ENCODE peak calls at places on chromosome 16, in eight cellular contexts. A is HepG2; S is HCT116; M is upper lobe of left lung; P is stomach; Y is upper lobe of right lung; N is tibial artery; U is CD4-positive, CD25-positive, alpha-beta regulatory T cell. I is an unnamed sample. For H3K4me1 and H3K27me3, the result is how much of the 10 kb centered on the place peaks cover.

GRCh38 chr16:87002717-87003413 is 314.3 kb downstream of the C16orf95 start:
- DNase-seq in Y (no peak), N (peak), M (no peak), A (no peak), U (no peak), P (no peak), S (no peak), I (peak)

GRCh38 chr16:56921571-56921970 is 10.4 kb upstream of the HERPUD1 start:
- DNase-seq in Y (no peak), P (no peak), A (no peak), N (peak), M (no peak), S (no peak), U (no peak), I (no peak)

GRCh38 chr16:17408955-17409441 is 61.8 kb downstream of the XYLT1 start:
- DNase-seq in Y (no peak), S (no peak), N (no peak), U (no peak), M (no peak), A (no peak), P (no peak), I (no peak)

GRCh38 chr16:4175849-4176248 is 59.6 kb upstream of the ADCY9 start:
- DNase-seq in S (no peak), N (no peak), U (no peak), M (no peak), Y (no peak), A (no peak), P (no peak), I (no peak)

GRCh38 chr16:84569382-84569987 is 48.4 kb downstream of the COTL1 start:
- DNase-seq in U (no peak), P (peak), A (no peak), Y (no peak), N (no peak), M (no peak), S (no peak), I (no peak)

GRCh38 chr16:54178491-54178976 is 108.1 kb downstream of the IRX3 start:
- DNase-seq in S (no peak), A (no peak), N (no peak), U (no peak), Y (no peak), P (no peak), M (no peak), I (no peak)

GRCh38 chr16:14399397-14400284 is 230.4 kb downstream of the PARN start:
- DNase-seq in P (no peak), S (peak), A (peak), Y (no peak), N (peak), M (no peak), U (no peak), I (peak)

GRCh38 chr16:64823676-64824075 is 298.2 kb downstream of the CDH11 start:
- DNase-seq in P (no peak), S (no peak), M (no peak), U (no peak), N (no peak), A (no peak), Y (no peak), I (no peak)

GRCh38 chr16:21276090-21276489 is 2.0 kb downstream of the CRYM start:
- DNase-seq in M (no peak), U (no peak), S (no peak), N (no peak), P (no peak), A (no peak), Y (no peak), I (no peak)

GRCh38 chr16:28218109-28218508 is 6.3 kb upstream of the XPO6 start:
- DNase-seq in Y (no peak), A (peak), S (peak), P (peak), M (peak), U (peak), N (no peak), I (peak)

GRCh38 chr16:55250641-55251550 is 73.1 kb upstream of the IRX6 start:
- DNase-seq in S (no peak), Y (no peak), U (no peak), N (no peak), M (no peak), A (no peak), P (no peak), I (no peak)

GRCh38 chr16:28326881-28327610 is 34.7 kb downstream of the SBK1 start:
- DNase-seq in Y (peak), P (peak), N (peak), M (peak), A (peak), U (peak), S (peak), I (peak)

GRCh38 chr16:87964049-87964448 is 12.8 kb downstream of the BANP start:
- DNase-seq in Y (no peak), N (no peak), A (no peak), U (no peak), S (no peak), M (no peak), P (no peak), I (no peak)

GRCh38 chr16:16861546-16861945 is 482.6 kb downstream of the NPIPA7 start:
- DNase-seq in A (peak), N (no peak), Y (no peak), P (peak), M (peak), S (peak), U (peak), I (peak)

GRCh38 chr16:50665128-50665878 is 15.8 kb downstream of the SNX20 start:
- DNase-seq in N (peak), Y (peak), U (peak), A (peak), M (peak), P (peak), S (peak), I (peak)

GRCh38 chr16:68700120-68700519 is 37.0 kb upstream of the CDH1 start:
- DNase-seq in M (no peak), Y (no peak), P (no peak), S (no peak), U (no peak), N (no peak), A (peak), I (no peak)

GRCh38 chr16:81863630-81864352 is 84.7 kb downstream of the PLCG2 start:
- DNase-seq in P (no peak), S (no peak), N (no peak), Y (no peak), A (no peak), U (no peak), M (no peak), I (no peak)

GRCh38 chr16:5175263-5175662 is 77.7 kb upstream of the EEF2KMT start:
- DNase-seq in P (no peak), N (no peak), A (no peak), Y (no peak), S (no peak), U (no peak), M (no peak), I (no peak)

GRCh38 chr16:14409563-14409962 is 220.5 kb downstream of the PARN start:
- DNase-seq in Y (no peak), P (no peak), U (no peak), N (peak), A (peak), M (no peak), S (no peak), I (peak)

GRCh38 chr16:17327671-17328335 is 143.0 kb downstream of the XYLT1 start:
- DNase-seq in M (no peak), S (no peak), Y (no peak), P (no peak), A (no peak), U (no peak), N (peak), I (no peak)

GRCh38 chr16:87965973-87966667 is 14.9 kb downstream of the BANP start:
- DNase-seq in Y (no peak), M (no peak), P (no peak), S (no peak), N (no peak), U (no peak), A (no peak), I (peak)

GRCh38 chr16:28821874-28822519 is 802 bp upstream of the ATXN2L start:
- DNase-seq in P (no peak), Y (no peak), S (no peak), M (no peak), U (no peak), N (no peak), A (no peak), I (no peak)

GRCh38 chr16:77298638-77299360 is 99.6 kb downstream of the SYCE1L start:
- DNase-seq in U (no peak), P (no peak), N (no peak), S (no peak), M (no peak), Y (no peak), A (no peak), I (peak)

GRCh38 chr16:14050297-14051027 is 20.7 kb upstream of the MRTFB start:
- DNase-seq in S (no peak), P (no peak), Y (no peak), U (no peak), A (no peak), N (no peak), M (no peak), I (peak)

GRCh38 chr16:457732-458400 is 32.4 kb downstream of the RAB11FIP3 start:
- DNase-seq in Y (no peak), S (no peak), P (no peak), N (no peak), A (no peak), U (no peak), M (no peak), I (no peak)

GRCh38 chr16:68416057-68417046 is 32.0 kb downstream of the SMPD3 start:
- DNase-seq in S (no peak), Y (no peak), P (peak), U (no peak), N (peak), M (peak), A (no peak), I (no peak)

GRCh38 chr16:47490471-47490870 is 29.3 kb downstream of the PHKB start:
- DNase-seq in M (no peak), S (no peak), A (no peak), U (no peak), Y (no peak), N (no peak), P (no peak), I (no peak)

GRCh38 chr16:47492036-47492427 is 30.9 kb downstream of the PHKB start:
- DNase-seq in S (no peak), P (no peak), M (no peak), A (no peak), Y (no peak), U (no peak), N (no peak), I (no peak)

GRCh38 chr16:47493358-47494337 is 32.5 kb downstream of the PHKB start:
- DNase-seq in S (no peak), M (no peak), A (no peak), Y (no peak), U (no peak), P (no peak), N (no peak), I (no peak)

GRCh38 chr16:47488051-47488450 is 26.9 kb downstream of the PHKB start:
- DNase-seq in M (no peak), N (no peak), Y (no peak), A (no peak), U (no peak), S (no peak), P (no peak), I (no peak)

GRCh38 chr16:47492428-47493357 is 31.6 kb downstream of the PHKB start:
- DNase-seq in P (peak), A (peak), Y (peak), N (peak), S (no peak), U (no peak), M (peak), I (no peak)
- H3K4me3 ChIP-seq in P (peak), A (peak), Y (no peak), N (peak), S (no peak), U (peak), M (no peak), I (no peak)

DNA sequence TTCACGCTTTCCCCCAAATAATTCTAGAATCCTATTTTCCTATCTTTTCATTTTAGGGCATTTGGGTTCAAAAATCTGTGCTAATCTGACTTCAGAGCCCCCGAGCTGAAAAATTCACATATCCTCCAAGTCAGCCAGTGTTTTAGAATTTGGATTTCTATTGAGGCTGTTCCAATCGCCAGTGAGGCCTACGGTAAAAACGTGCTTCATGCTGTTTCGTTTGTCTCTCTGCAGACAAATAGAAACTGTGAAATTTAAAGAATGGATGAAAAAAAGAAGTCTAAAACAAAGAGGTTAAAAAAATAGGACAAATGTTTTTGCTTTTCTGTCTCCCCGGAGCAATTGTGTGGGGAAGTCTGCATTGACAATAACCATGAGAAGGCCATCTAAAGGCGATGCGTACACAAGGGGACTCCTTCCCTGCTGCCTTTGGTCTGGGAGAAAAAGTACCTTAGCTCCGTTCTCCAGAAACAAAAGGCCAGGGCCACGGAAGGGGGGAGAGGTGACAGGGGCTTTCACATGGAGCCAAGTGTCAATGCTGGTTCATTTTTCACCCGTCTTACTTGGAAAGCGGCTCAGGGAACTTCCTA is 4.6 kb upstream of the ZFHX3 start:
- DNase-seq in A (no peak), N (peak), S (no peak), M (no peak), Y (no peak), U (no peak), P (no peak), I (peak)
- H3K4me1 ChIP-seq in A (half or more), N (under half), S (half or more), M (half or more), Y (half or more), U (under half), P (half or more), I (half or more)

GRCh38 chr16:2955438-2955778 is 8.7 kb upstream of the KREMEN2 start:
- DNase-seq in N (no peak), M (no peak), S (no peak), P (no peak), U (no peak), A (no peak), Y (no peak), I (no peak)

GRCh38 chr16:2956566-2956956 is 7.5 kb upstream of the KREMEN2 start:
- DNase-seq in P (no peak), Y (no peak), N (no peak), S (no peak), U (no peak), A (no peak), M (no peak), I (no peak)

GRCh38 chr16:2954228-2954627 is 9.8 kb upstream of the KREMEN2 start:
- DNase-seq in P (no peak), M (no peak), A (no peak), N (no peak), S (no peak), U (no peak), Y (no peak), I (no peak)

GRCh38 chr16:2954647-2955381 is 9.3 kb upstream of the KREMEN2 start:
- DNase-seq in Y (no peak), A (no peak), N (no peak), U (no peak), S (no peak), P (no peak), M (no peak), I (no peak)

GRCh38 chr16:2955779-2956565 is 8.1 kb upstream of the KREMEN2 start:
- DNase-seq in N (no peak), P (no peak), M (no peak), U (no peak), Y (no peak), S (no peak), A (no peak), I (no peak)
- H3K27me3 ChIP-seq in N (under half), P (under half), M (under half), U (under half), Y (half or more), S (under half), A (under half), I (half or more)

GRCh38 chr16:66516808-66517585 is 32.9 kb downstream of the TK2 start:
- DNase-seq in M (peak), S (peak), Y (peak), P (peak), N (peak), A (peak), U (peak), I (peak)
- H3K4me3 ChIP-seq in M (peak), S (peak), Y (peak), P (peak), N (no peak), A (peak), U (peak), I (peak)

GRCh38 chr16:58026705-58027340 is 1.3 kb downstream of the MMP15 start:
- DNase-seq in P (peak), S (no peak), M (no peak), A (no peak), N (no peak), Y (peak), U (no peak), I (no peak)
- H3K4me1 ChIP-seq in P (half or more), S (under half), M (half or more), A (half or more), N (half or more), Y (half or more), U (under half), I (under half)

DNA sequence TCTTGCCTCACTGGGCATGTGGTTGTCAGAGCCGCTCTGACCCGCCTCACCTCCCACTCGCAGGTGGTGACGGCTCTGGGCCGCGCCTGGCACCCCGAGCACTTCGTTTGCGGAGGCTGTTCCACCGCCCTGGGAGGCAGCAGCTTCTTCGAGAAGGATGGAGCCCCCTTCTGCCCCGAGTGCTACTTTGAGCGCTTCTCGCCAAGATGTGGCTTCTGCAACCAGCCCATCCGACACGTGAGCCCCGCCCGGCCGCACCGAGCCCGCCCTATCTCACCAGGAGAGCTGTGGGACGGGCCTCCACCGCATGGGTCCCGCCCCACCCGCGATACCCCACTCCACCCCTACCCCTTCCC is 4.0 kb downstream of the TGFB1I1 start:
- DNase-seq in S (no peak), A (no peak), P (peak), N (no peak), U (no peak), M (peak), Y (peak), I (no peak)
- H3K27me3 ChIP-seq in S (under half), A (under half), P (under half), N (under half), U (under half), M (under half), Y (under half), I (under half)

DNA sequence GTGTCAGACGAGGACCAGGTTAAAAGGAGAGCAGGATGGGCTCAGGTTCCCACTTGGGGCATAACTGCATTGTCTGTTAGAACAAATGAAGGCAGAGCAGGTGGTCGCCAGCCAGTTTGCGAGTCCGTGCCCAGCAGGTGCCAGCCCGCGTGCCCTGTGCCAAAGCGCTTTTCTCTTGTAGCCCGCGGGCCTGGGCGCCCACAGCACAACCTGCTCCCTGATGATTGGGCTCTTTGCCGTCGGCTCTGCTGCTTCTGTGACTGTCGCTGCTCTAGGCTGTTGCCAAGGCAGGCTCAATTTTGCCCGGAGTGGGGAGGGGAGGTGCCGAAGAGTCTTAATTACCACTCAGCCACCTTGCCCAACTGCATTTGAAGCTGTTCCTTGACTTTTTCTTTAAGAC is 21.1 kb downstream of the KNOP1 start:
- DNase-seq in M (no peak), N (no peak), S (no peak), A (no peak), U (no peak), P (no peak), Y (no peak), I (no peak)
- H3K4me3 ChIP-seq in M (no peak), N (no peak), S (no peak), A (no peak), U (no peak), P (no peak), Y (no peak), I (no peak)

GRCh38 chr16:89320717-89321501 is 103.4 kb downstream of the ZNF778 start:
- DNase-seq in M (peak), N (no peak), U (no peak), P (peak), A (no peak), Y (no peak), S (no peak), I (no peak)
- H3K4me1 ChIP-seq in M (half or more), N (half or more), U (half or more), P (half or more), A (half or more), Y (half or more), S (half or more), I (half or more)

DNA sequence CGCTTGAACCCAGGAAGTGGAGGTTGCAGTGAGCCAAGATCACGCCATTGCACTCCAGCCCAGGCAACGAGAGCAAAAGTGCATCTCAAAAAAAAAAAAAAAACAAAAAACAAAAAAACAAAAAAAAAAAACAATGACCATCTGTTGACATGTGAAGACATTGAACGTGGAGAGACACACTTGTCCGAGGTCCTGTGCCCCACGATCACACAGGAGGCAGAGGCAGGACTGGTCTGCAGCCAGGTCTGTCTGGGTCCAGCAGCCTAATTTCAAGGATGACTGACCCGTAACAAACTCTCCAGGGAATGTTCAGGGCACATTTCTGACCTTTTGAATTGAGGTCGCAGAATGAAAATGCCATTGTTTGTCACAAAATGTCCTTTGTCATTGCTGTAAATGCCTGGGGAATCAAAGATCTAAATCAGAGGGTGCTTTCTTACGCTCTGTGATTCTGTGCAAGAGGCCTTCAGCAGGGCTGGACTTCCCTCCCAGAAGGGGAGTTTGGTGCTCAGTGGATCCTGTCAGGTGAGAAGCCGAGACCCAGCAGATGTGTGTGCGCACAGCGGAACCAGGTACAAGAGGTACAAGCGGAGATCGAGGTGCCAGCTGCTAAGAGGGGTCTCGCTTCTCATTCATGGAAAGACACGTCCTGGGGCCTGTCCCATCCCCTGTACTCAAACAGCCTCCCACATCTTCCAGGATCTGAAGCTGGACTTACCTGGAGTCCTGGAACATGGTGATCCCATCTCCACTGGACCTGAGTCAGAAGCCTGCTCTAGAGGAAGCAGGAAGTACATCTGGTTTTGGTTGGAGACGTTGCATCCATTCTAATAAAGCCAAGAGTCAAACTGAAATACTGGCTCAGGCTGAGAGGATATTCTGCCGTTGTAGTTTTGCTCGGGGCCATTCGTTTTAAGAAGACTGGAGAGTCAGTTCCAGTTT is 95.8 kb downstream of the IRF8 start:
- DNase-seq in Y (no peak), M (no peak), P (peak), U (no peak), A (no peak), N (no peak), S (no peak), I (no peak)
- H3K27me3 ChIP-seq in Y (under half), M (under half), P (under half), U (under half), A (half or more), N (under half), S (under half), I (under half)